ENCODE peak calls at places on chromosome 3, in five cellular contexts. J, W, K, V and F are unnamed samples.

GRCh38 chr3:177333535-177334495 is 136.5 kb upstream of the TBL1XR1 start:
- DNase-seq in J (no peak), W (no peak), K (no peak), V (no peak), F (no peak)

GRCh38 chr3:141485578-141486415 is 1.0 kb upstream of the RASA2 start:
- DNase-seq in J (peak; percentile 82), W (no peak), K (peak; percentile 90), V (no peak), F (peak; percentile 60)

GRCh38 chr3:102205647-102206046 is 229.2 kb upstream of the ZPLD1 start:
- DNase-seq in J (no peak), W (no peak), K (no peak), V (no peak), F (no peak)

GRCh38 chr3:81713018-81713417 is 48.4 kb downstream of the GBE1 start:
- DNase-seq in J (no peak), W (no peak), K (no peak), V (no peak), F (no peak)

GRCh38 chr3:187811580-187812250 is 66.4 kb upstream of the BCL6 start:
- DNase-seq in J (peak; percentile 72), W (peak; percentile 49), K (peak; percentile 87), V (no peak), F (no peak)

GRCh38 chr3:152121292-152121654 is 147.5 kb upstream of the MBNL1 start:
- DNase-seq in J (peak; percentile 80), W (peak; percentile 54), K (peak; percentile 92), V (no peak), F (no peak)

GRCh38 chr3:122088519-122088918 is 33.4 kb downstream of the CD86 start:
- DNase-seq in J (no peak), W (no peak), K (no peak), V (no peak), F (no peak)

GRCh38 chr3:56413911-56414310 is 54.4 kb downstream of the ERC2 start:
- DNase-seq in J (peak; percentile 6), W (no peak), K (no peak), V (no peak), F (no peak)

GRCh38 chr3:188286087-188286513 is 132.1 kb downstream of the LPP start:
- DNase-seq in J (peak; percentile 98), W (peak; percentile 95), K (peak; percentile 98), V (no peak), F (no peak)

GRCh38 chr3:142445816-142446254 is 2.0 kb downstream of the XRN1 start:
- DNase-seq in J (peak; percentile 49), W (no peak), K (peak; percentile 60), V (no peak), F (no peak)

GRCh38 chr3:114299421-114299820 is 5.6 kb downstream of the TIGIT start:
- DNase-seq in J (peak; percentile 43), W (no peak), K (peak; percentile 36), V (peak; percentile 38), F (peak; percentile 27)

GRCh38 chr3:99419111-99419510 is 219.3 kb upstream of the COL8A1 start:
- DNase-seq in J (peak; percentile 65), W (no peak), K (peak; percentile 76), V (no peak), F (no peak)

GRCh38 chr3:82641701-82642100 is 880.3 kb upstream of the GBE1 start:
- DNase-seq in J (peak; percentile 61), W (no peak), K (no peak), V (no peak), F (no peak)

GRCh38 chr3:160781429-160781828 is 25.4 kb downstream of the PPM1L start:
- DNase-seq in J (no peak), W (no peak), K (no peak), V (no peak), F (no peak)

GRCh38 chr3:95134693-95135375 is 1072.0 kb downstream of the NSUN3 start:
- DNase-seq in J (no peak), W (no peak), K (peak; percentile 1), V (no peak), F (no peak)

GRCh38 chr3:192887701-192888100 is 30.0 kb downstream of the MB21D2 start:
- DNase-seq in J (no peak), W (no peak), K (no peak), V (no peak), F (no peak)

GRCh38 chr3:129961142-129961541 is 13.4 kb upstream of the TRH start:
- DNase-seq in J (peak; percentile 14), W (no peak), K (no peak), V (no peak), F (no peak)

GRCh38 chr3:127630811-127631714 is 2.1 kb downstream of the PODXL2 start:
- DNase-seq in J (no peak), W (no peak), K (no peak), V (no peak), F (no peak)

GRCh38 chr3:37766220-37766605 is 95.5 kb upstream of the CTDSPL start:
- DNase-seq in J (peak; percentile 22), W (no peak), K (no peak), V (no peak), F (no peak)

DNA sequence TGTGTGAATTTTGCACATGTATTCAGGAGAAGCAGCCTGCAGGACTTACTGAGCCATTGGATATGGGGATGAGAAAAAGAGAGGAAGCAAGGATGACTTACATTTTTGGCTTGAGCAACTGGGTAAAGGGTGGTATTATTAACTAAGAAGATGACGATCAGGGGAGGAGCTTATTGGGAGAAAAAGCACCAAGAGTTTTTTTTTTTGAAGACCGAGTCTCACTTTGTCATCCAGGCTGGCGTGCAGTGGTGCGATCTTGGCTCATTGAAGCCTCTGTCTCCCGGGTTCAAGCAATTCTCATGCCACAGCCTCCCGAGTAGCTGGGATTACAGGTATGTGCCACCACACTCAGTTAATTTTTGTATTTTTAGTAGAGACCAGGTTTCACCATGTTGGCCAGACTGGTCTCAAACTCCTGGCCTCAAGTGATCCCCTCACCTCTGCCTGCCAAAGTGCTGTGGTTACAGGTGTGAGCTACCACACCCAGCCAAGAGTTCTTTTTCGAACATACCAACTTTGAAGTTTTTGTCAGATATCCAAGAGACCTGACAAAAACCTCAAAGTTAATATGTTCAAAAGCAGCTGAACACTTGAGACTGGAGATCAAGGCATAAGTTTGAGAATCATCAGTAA is 14.8 kb upstream of the SH3BP5 start:
- DNase-seq in J (no peak), W (no peak), K (peak; percentile 21), V (peak; percentile 55), F (no peak)
- H3K4me3 ChIP-seq in J (no peak overlapping the region), W (no peak overlapping the region), K (no peak overlapping the region), V (no peak overlapping the region), F (no peak overlapping the region)

GRCh38 chr3:156677120-156677479 is 2.7 kb downstream of the TIPARP start:
- DNase-seq in J (peak; percentile 2), W (no peak), K (peak; percentile 27), V (peak; percentile 74), F (no peak)

GRCh38 chr3:156674911-156675743 is 737 bp downstream of the TIPARP start:
- DNase-seq in J (peak; percentile 76), W (no peak), K (peak; percentile 82), V (peak; percentile 44), F (peak; percentile 80)

GRCh38 chr3:156675744-156676466 is 1.5 kb downstream of the TIPARP start:
- DNase-seq in J (peak; percentile 94), W (peak; percentile 55), K (peak; percentile 97), V (peak; percentile 42), F (peak; percentile 61)

GRCh38 chr3:156677536-156677935 is 3.1 kb downstream of the TIPARP start:
- DNase-seq in J (no peak), W (no peak), K (peak; percentile 54), V (no peak), F (no peak)

DNA sequence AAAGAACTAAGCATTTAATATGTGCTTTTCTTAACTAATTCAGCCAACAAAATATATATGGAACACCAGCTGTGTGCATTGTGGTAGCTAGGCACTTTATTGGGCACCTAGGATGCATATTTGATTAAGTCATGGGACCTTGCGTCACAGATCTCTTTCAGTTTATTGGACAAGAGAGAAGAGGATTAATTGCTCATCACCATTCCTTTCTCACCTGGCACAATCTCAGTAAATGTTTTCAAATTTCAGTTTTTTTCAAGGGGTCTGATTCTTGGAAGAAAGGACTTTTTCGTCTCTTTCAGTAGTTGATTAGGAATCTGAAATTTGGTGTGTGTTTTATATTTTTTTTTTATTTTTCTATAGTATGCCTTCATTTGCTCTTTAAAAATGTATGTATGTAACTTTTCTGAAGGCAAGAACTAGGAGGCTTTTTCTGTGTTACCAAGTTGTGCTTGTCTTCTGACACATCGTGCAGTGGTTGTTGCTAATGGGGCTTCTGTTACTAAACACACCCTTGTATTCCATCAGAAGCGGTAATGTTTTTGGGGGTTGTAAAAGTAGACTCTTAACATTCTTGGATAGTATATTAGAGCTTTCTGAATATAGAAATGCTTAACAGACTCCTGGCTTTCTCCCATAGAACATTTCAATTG is 2.2 kb downstream of the TIPARP start:
- DNase-seq in J (peak; percentile 51), W (no peak), K (peak; percentile 71), V (no peak), F (no peak)
- H3K4me3 ChIP-seq in J (peak overlapping the region; percentile 90), W (peak overlapping the region; percentile 82), K (peak overlapping the region; percentile 99), V (peak overlapping the region; percentile 93), F (no peak overlapping the region)

GRCh38 chr3:126345231-126345630 is 12.0 kb downstream of the KLF15 start:
- DNase-seq in J (no peak), W (no peak), K (no peak), V (no peak), F (no peak)

GRCh38 chr3:126345641-126346460 is 11.4 kb downstream of the KLF15 start:
- DNase-seq in J (no peak), W (no peak), K (no peak), V (no peak), F (peak; percentile 36)

GRCh38 chr3:126347543-126348161 is 9.6 kb downstream of the KLF15 start:
- DNase-seq in J (no peak), W (no peak), K (no peak), V (no peak), F (no peak)

GRCh38 chr3:126348308-126348920 is 8.8 kb downstream of the KLF15 start:
- DNase-seq in J (no peak), W (no peak), K (peak; percentile 38), V (no peak), F (no peak)

DNA sequence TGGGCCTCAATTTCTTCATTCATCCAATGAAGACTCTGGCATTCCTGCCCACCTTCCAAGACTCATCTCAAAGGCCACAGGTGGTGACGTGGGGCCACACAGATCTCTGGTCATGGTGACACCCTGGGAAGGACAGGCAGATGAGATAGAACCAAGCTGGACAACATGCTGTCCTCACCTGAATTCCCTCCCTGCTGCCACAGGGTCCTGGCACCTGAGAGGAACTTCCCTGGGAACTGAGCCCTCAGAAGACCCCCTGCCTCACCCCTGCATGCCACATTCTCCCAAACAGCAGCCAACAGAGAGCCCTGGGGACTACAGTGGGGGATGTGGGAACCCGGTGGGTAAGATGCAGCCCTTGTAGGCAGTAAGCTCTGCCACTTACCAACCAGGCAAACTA is 10.7 kb downstream of the KLF15 start:
- DNase-seq in J (no peak), W (no peak), K (no peak), V (no peak), F (no peak)
- H3K4me3 ChIP-seq in J (no peak overlapping the region), W (no peak overlapping the region), K (no peak overlapping the region), V (no peak overlapping the region), F (no peak overlapping the region)

DNA sequence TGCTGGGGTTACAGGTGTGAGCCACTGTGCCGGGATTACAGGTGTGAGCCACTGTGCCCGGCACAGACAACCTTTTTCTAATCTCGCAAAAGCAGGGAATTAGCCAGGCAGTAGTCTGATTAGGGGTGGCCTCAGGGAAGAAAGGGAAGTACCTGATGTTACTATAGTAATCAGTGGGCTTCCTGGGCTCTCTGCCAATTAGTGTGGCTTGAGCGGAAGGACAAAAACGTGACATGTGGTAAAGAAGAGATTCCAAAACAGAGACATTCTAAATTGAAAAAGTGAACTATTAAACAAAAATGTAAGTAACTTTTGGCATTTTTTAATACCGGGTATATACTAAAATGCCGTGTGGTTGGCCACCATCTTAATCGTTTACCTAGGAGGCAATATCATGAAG is 48.1 kb downstream of the CFAP20DC start:
- DNase-seq in J (no peak), W (no peak), K (no peak), V (no peak), F (no peak)
- H3K4me3 ChIP-seq in J (no peak overlapping the region), W (no peak overlapping the region), K (no peak overlapping the region), V (no peak overlapping the region), F (no peak overlapping the region)